ENCODE peak calls at places on chromosomes 11 and 22, in four cellular contexts. J is lower lobe of right lung; T is CD8-positive, alpha-beta T cell; L is CD4-positive, alpha-beta T cell. S is an unnamed sample.

GRCh38 chr11:86955111-86955673 is at the start of gene FZD4:
- DNase-seq in T (peak; percentile 59), J (peak; percentile 93), L (no peak), S (peak; percentile 14)

GRCh38 chr11:117026593-117027330 is 71.5 kb downstream of the SIK3 start:
- DNase-seq in T (no peak), J (no peak), L (no peak), S (no peak)

GRCh38 chr22:44454113-44454769 is 43.8 kb downstream of the RTL6 start:
- DNase-seq in T (peak; percentile 47), L (no peak), J (no peak), S (no peak)

GRCh38 chr11:134032501-134033091 is 36.3 kb upstream of the JAM3 start:
- DNase-seq in L (no peak), J (peak; percentile 49), T (no peak), S (no peak)

GRCh38 chr11:125561924-125562323 is 7.4 kb upstream of the EI24 start:
- DNase-seq in L (no peak), J (no peak), T (no peak), S (no peak)

GRCh38 chr11:58286249-58286648 is 18.2 kb upstream of the OR10W1 start:
- DNase-seq in L (no peak), J (no peak), T (no peak), S (no peak)

GRCh38 chr11:119461250-119461963 is 38.4 kb upstream of the THY1 start:
- DNase-seq in J (no peak), L (no peak), T (no peak), S (no peak)

GRCh38 chr11:69101100-69101791 is 52.5 kb downstream of the TPCN2 start:
- DNase-seq in T (peak; percentile 85), J (peak; percentile 89), L (peak; percentile 71), S (peak; percentile 57)

GRCh38 chr22:45538284-45538683 is 35.6 kb downstream of the FBLN1 start:
- DNase-seq in J (no peak), L (no peak), T (no peak), S (no peak)

GRCh38 chr22:42273855-42274451 is 3.5 kb upstream of the TCF20 start:
- DNase-seq in T (no peak), L (no peak), J (no peak), S (no peak)

GRCh38 chr11:124756033-124756752 is 4.1 kb upstream of the VSIG2 start:
- DNase-seq in T (no peak), J (no peak), L (no peak), S (no peak)

GRCh38 chr11:19756675-19757475 is 44.2 kb downstream of the NAV2 start:
- DNase-seq in J (no peak), T (no peak), L (no peak), S (no peak)

GRCh38 chr11:71171576-71171975 is 80.8 kb downstream of the SHANK2 start:
- DNase-seq in L (no peak), T (peak; percentile 40), J (no peak), S (no peak)

GRCh38 chr11:69166186-69167115 is 10.7 kb downstream of the SMIM38 start:
- DNase-seq in T (no peak), J (no peak), L (no peak), S (no peak)

GRCh38 chr11:3849297-3849874 is 6.1 kb upstream of the STIM1 start:
- DNase-seq in L (no peak), J (no peak), T (no peak), S (peak; percentile 48)

GRCh38 chr22:43400449-43400848 is 11.4 kb upstream of the MPPED1 start:
- DNase-seq in L (no peak), J (peak; percentile 34), T (no peak), S (no peak)

GRCh38 chr11:125457814-125458343 is 38.2 kb downstream of the FEZ1 start:
- DNase-seq in T (no peak), L (no peak), J (no peak), S (no peak)

GRCh38 chr22:39363751-39364484 is 14.1 kb downstream of the SYNGR1 start:
- DNase-seq in T (no peak), J (no peak), L (no peak), S (no peak)

GRCh38 chr22:48570912-48571311 is 1256.8 kb downstream of the BRD1 start:
- DNase-seq in J (no peak), T (no peak), L (no peak), S (no peak)
- H3K9me3 ChIP-seq in J (no peaks in the 10 kb centered on the region), T (no peaks in the 10 kb centered on the region), L (peaks cover 6% of the 10 kb centered on the region), S (no peaks in the 10 kb centered on the region)

GRCh38 chr22:47250995-47251765 is 488.7 kb downstream of the TBC1D22A start:
- DNase-seq in L (no peak), T (no peak), J (no peak), S (no peak)

GRCh38 chr22:47251911-47252310 is 489.5 kb downstream of the TBC1D22A start:
- DNase-seq in L (no peak), T (no peak), J (no peak), S (no peak)

GRCh38 chr22:47249370-47249928 is 487.0 kb downstream of the TBC1D22A start:
- DNase-seq in L (no peak), T (no peak), J (no peak), S (no peak)

GRCh38 chr22:47247609-47248240 is 485.3 kb downstream of the TBC1D22A start:
- DNase-seq in T (no peak), J (no peak), L (no peak), S (no peak)

GRCh38 chr22:47248925-47249324 is 486.5 kb downstream of the TBC1D22A start:
- DNase-seq in T (no peak), L (no peak), J (no peak), S (no peak)
- H3K9me3 ChIP-seq in T (no peaks in the 10 kb centered on the region), L (no peaks in the 10 kb centered on the region), J (peaks cover 4% of the 10 kb centered on the region), S (no peaks in the 10 kb centered on the region)

DNA sequence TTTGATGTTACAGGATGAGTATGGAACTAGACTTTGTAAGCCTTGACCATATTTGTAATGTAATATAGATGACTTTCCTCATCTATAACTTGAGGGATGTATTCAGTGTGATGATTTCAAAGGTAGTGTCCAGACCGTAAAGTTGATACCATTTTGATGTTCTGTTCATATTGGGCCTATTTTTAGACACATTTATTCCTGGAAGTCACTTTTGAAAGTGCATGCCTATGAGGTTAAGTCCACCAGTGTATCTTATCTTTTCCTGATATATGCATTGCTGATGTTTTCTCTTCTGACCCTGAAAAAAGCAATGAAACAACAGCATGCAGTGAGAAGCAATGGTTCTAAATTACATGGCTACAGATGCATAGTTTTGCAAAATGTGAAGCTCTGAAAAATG is 244.7 kb upstream of the PDGFD start:
- DNase-seq in J (no peak), L (no peak), T (no peak), S (no peak)
- H3K9me3 ChIP-seq in J (no peaks in the 10 kb centered on the region), L (no peaks in the 10 kb centered on the region), T (no peaks in the 10 kb centered on the region), S (no peaks in the 10 kb centered on the region)

DNA sequence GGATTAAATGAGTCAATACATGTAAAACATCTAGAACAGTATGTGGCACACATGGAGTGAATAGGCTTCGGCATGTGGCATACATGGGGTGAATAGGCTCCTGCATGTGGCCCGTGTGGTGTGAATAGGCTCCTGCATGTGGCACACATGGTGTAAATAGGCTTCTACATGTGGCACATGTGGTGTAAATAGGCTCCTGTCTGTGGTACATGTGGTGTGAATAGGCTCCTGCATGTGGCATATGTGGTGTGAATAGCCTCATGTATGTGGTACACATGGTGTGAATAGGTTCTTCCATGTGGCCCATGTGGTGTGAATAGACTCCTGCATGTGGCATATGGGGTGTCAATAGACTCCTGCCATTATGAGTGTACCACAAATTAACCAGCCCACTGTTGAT is 219.1 kb upstream of the KIRREL3 start:
- DNase-seq in L (no peak), T (no peak), J (no peak), S (no peak)
- H3K9me3 ChIP-seq in L (no peaks in the 10 kb centered on the region), T (no peaks in the 10 kb centered on the region), J (no peaks in the 10 kb centered on the region), S (no peaks in the 10 kb centered on the region)

S was measured in T-helper 17 cell.